ENCODE peak calls at places on chromosome 3, in six cellular contexts. One of them, this sample, is unnamed.

GRCh38 chr3:14286887-14287496 is 108.4 kb downstream of the LSM3 start:
- DNase-seq in H1: no peak
- DNase-seq in neuronal stem cell: no peak
- DNase-seq in IMR-90: no peak
- DNase-seq in H9: no peak
- DNase-seq in mesenchymal stem cell: no peak
- DNase-seq in this sample: no peak

GRCh38 chr3:134879991-134880390 is 84.9 kb downstream of the EPHB1 start:
- DNase-seq in H1: no peak
- DNase-seq in neuronal stem cell: no peak
- DNase-seq in IMR-90: no peak
- DNase-seq in H9: no peak
- DNase-seq in mesenchymal stem cell: no peak
- DNase-seq in this sample: no peak

GRCh38 chr3:185711255-185711870 is 113.5 kb downstream of the IGF2BP2 start:
- DNase-seq in H1: peak
- DNase-seq in neuronal stem cell: no peak
- DNase-seq in IMR-90: peak
- DNase-seq in H9: no peak
- DNase-seq in mesenchymal stem cell: peak
- DNase-seq in this sample: no peak

GRCh38 chr3:107604057-107604802 is 81.5 kb downstream of the BBX start:
- DNase-seq in H1: no peak
- DNase-seq in neuronal stem cell: no peak
- DNase-seq in IMR-90: peak
- DNase-seq in H9: no peak
- DNase-seq in mesenchymal stem cell: peak
- DNase-seq in this sample: no peak

GRCh38 chr3:17645074-17645698 is 97.2 kb downstream of the TBC1D5 start:
- DNase-seq in H1: no peak
- DNase-seq in neuronal stem cell: peak
- DNase-seq in IMR-90: peak
- DNase-seq in H9: no peak
- DNase-seq in mesenchymal stem cell: peak
- DNase-seq in this sample: peak

GRCh38 chr3:81602781-81603180 is 158.7 kb downstream of the GBE1 start:
- DNase-seq in H1: no peak
- DNase-seq in neuronal stem cell: no peak
- DNase-seq in IMR-90: peak
- DNase-seq in H9: no peak
- DNase-seq in mesenchymal stem cell: peak
- DNase-seq in this sample: peak

GRCh38 chr3:64761729-64762432 is 74.1 kb upstream of the ADAMTS9 start:
- DNase-seq in H1: no peak
- DNase-seq in neuronal stem cell: no peak
- DNase-seq in IMR-90: no peak
- DNase-seq in H9: no peak
- DNase-seq in mesenchymal stem cell: no peak
- DNase-seq in this sample: no peak

GRCh38 chr3:178949896-178950295 is 121.7 kb downstream of the ZMAT3 start:
- DNase-seq in H1: no peak
- DNase-seq in neuronal stem cell: no peak
- DNase-seq in IMR-90: no peak
- DNase-seq in H9: no peak
- DNase-seq in mesenchymal stem cell: peak
- DNase-seq in this sample: no peak

GRCh38 chr3:3196148-3196861 is 16.8 kb upstream of the CRBN start:
- DNase-seq in H1: peak
- DNase-seq in neuronal stem cell: no peak
- DNase-seq in IMR-90: no peak
- DNase-seq in H9: peak
- DNase-seq in mesenchymal stem cell: peak
- DNase-seq in this sample: peak

GRCh38 chr3:89841041-89841440 is 733.6 kb downstream of the EPHA3 start:
- DNase-seq in H1: no peak
- DNase-seq in neuronal stem cell: no peak
- DNase-seq in IMR-90: peak
- DNase-seq in H9: no peak
- DNase-seq in mesenchymal stem cell: no peak
- DNase-seq in this sample: no peak

GRCh38 chr3:54951405-54951804 is 23.5 kb upstream of the LRTM1 start:
- DNase-seq in H1: peak
- DNase-seq in neuronal stem cell: peak
- DNase-seq in IMR-90: peak
- DNase-seq in H9: peak
- DNase-seq in mesenchymal stem cell: peak
- DNase-seq in this sample: peak
- H2BK15ac ChIP-seq in H1: no peak
- H2BK15ac ChIP-seq in neuronal stem cell: no peak
- H2BK15ac ChIP-seq in IMR-90: peak
- H2BK15ac ChIP-seq in H9: no peak
- H2BK15ac ChIP-seq in mesenchymal stem cell: no peak
- H2BK15ac ChIP-seq in this sample: no peak

GRCh38 chr3:98763076-98763475 is at the start of gene ST3GAL6:
- DNase-seq in H1: no peak
- DNase-seq in neuronal stem cell: no peak
- DNase-seq in IMR-90: peak
- DNase-seq in H9: no peak
- DNase-seq in mesenchymal stem cell: peak
- DNase-seq in this sample: no peak

GRCh38 chr3:98766924-98767323 is 3.8 kb downstream of the ST3GAL6 start:
- DNase-seq in H1: no peak
- DNase-seq in neuronal stem cell: no peak
- DNase-seq in IMR-90: no peak
- DNase-seq in H9: no peak
- DNase-seq in mesenchymal stem cell: no peak
- DNase-seq in this sample: no peak

GRCh38 chr3:98763814-98764691 is 913 bp downstream of the ST3GAL6 start:
- DNase-seq in H1: no peak
- DNase-seq in neuronal stem cell: no peak
- DNase-seq in IMR-90: no peak
- DNase-seq in H9: no peak
- DNase-seq in mesenchymal stem cell: peak
- DNase-seq in this sample: no peak

GRCh38 chr3:98765721-98766120 is 2.6 kb downstream of the ST3GAL6 start:
- DNase-seq in H1: no peak
- DNase-seq in neuronal stem cell: no peak
- DNase-seq in IMR-90: no peak
- DNase-seq in H9: no peak
- DNase-seq in mesenchymal stem cell: no peak
- DNase-seq in this sample: no peak

DNA sequence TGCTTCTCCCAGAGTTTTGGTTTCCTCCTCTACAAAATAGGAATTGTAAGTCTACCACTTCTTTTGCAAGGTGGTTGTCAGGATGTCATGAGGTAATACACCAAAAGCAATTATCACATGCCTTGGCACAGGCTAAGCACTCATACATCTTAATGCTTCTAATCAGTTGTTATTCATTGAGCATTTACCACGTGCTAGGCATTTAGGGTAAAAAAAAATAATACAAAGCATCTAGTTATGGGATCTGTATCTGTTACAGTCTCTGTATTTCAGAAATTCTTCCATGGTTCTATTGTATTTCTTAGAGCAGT is 1.5 kb downstream of the ST3GAL6 start:
- DNase-seq in H1: no peak
- DNase-seq in neuronal stem cell: no peak
- DNase-seq in IMR-90: no peak
- DNase-seq in H9: no peak
- DNase-seq in mesenchymal stem cell: no peak
- DNase-seq in this sample: no peak
- H2BK15ac ChIP-seq in H1: no peak
- H2BK15ac ChIP-seq in neuronal stem cell: no peak
- H2BK15ac ChIP-seq in IMR-90: no peak
- H2BK15ac ChIP-seq in H9: no peak
- H2BK15ac ChIP-seq in mesenchymal stem cell: no peak
- H2BK15ac ChIP-seq in this sample: no peak

GRCh38 chr3:31436830-31437229 is 95.9 kb upstream of the STT3B start:
- DNase-seq in H1: no peak
- DNase-seq in neuronal stem cell: no peak
- DNase-seq in IMR-90: no peak
- DNase-seq in H9: no peak
- DNase-seq in mesenchymal stem cell: no peak
- DNase-seq in this sample: no peak

GRCh38 chr3:31432897-31433678 is 99.6 kb upstream of the STT3B start:
- DNase-seq in H1: no peak
- DNase-seq in neuronal stem cell: no peak
- DNase-seq in IMR-90: no peak
- DNase-seq in H9: no peak
- DNase-seq in mesenchymal stem cell: peak
- DNase-seq in this sample: no peak

GRCh38 chr3:31433679-31433992 is 99.1 kb upstream of the STT3B start:
- DNase-seq in H1: no peak
- DNase-seq in neuronal stem cell: no peak
- DNase-seq in IMR-90: no peak
- DNase-seq in H9: no peak
- DNase-seq in mesenchymal stem cell: no peak
- DNase-seq in this sample: no peak

GRCh38 chr3:31431322-31431721 is 101.4 kb upstream of the STT3B start:
- DNase-seq in H1: no peak
- DNase-seq in neuronal stem cell: no peak
- DNase-seq in IMR-90: no peak
- DNase-seq in H9: no peak
- DNase-seq in mesenchymal stem cell: no peak
- DNase-seq in this sample: no peak

DNA sequence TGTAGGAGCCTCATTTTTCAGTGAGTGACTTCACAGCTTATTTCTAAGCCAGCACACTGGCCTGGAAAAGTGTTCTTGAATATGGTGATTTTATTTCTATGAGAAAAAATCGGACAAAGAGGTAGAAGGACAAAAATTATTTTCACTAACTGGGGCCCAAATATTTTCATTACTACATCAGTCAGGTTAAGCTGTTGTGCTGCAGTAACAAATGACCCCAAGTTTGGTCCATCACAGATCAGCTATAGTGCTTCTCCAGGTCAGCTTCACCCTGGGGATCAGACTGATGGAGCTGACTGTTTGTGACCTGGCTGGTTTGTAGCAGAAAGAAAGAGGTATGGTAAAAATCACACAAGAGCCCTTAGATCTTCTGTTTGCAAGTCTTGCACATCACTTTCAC is 97.9 kb upstream of the STT3B start:
- DNase-seq in H1: no peak
- DNase-seq in neuronal stem cell: no peak
- DNase-seq in IMR-90: no peak
- DNase-seq in H9: no peak
- DNase-seq in mesenchymal stem cell: no peak
- DNase-seq in this sample: no peak
- H2BK15ac ChIP-seq in H1: no peak
- H2BK15ac ChIP-seq in neuronal stem cell: no peak
- H2BK15ac ChIP-seq in IMR-90: no peak
- H2BK15ac ChIP-seq in H9: no peak
- H2BK15ac ChIP-seq in mesenchymal stem cell: no peak
- H2BK15ac ChIP-seq in this sample: no peak

GRCh38 chr3:194367992-194368841 is 1.3 kb downstream of the LRRC15 start:
- DNase-seq in H1: no peak
- DNase-seq in neuronal stem cell: no peak
- DNase-seq in IMR-90: peak
- DNase-seq in H9: no peak
- DNase-seq in mesenchymal stem cell: peak
- DNase-seq in this sample: no peak

GRCh38 chr3:194370753-194371152 is 1.2 kb upstream of the LRRC15 start:
- DNase-seq in H1: no peak
- DNase-seq in neuronal stem cell: no peak
- DNase-seq in IMR-90: no peak
- DNase-seq in H9: no peak
- DNase-seq in mesenchymal stem cell: no peak
- DNase-seq in this sample: no peak

GRCh38 chr3:194368918-194369317 is 625 bp downstream of the LRRC15 start:
- DNase-seq in H1: no peak
- DNase-seq in neuronal stem cell: no peak
- DNase-seq in IMR-90: no peak
- DNase-seq in H9: no peak
- DNase-seq in mesenchymal stem cell: no peak
- DNase-seq in this sample: no peak

GRCh38 chr3:194373028-194373427 is 3.5 kb upstream of the LRRC15 start:
- DNase-seq in H1: no peak
- DNase-seq in neuronal stem cell: no peak
- DNase-seq in IMR-90: no peak
- DNase-seq in H9: no peak
- DNase-seq in mesenchymal stem cell: no peak
- DNase-seq in this sample: no peak

GRCh38 chr3:194369522-194370279 is at the start of gene LRRC15:
- DNase-seq in H1: no peak
- DNase-seq in neuronal stem cell: peak
- DNase-seq in IMR-90: peak
- DNase-seq in H9: peak
- DNase-seq in mesenchymal stem cell: peak
- DNase-seq in this sample: peak
- H2BK15ac ChIP-seq in H1: peak
- H2BK15ac ChIP-seq in neuronal stem cell: peak
- H2BK15ac ChIP-seq in IMR-90: peak
- H2BK15ac ChIP-seq in H9: no peak
- H2BK15ac ChIP-seq in mesenchymal stem cell: no peak
- H2BK15ac ChIP-seq in this sample: no peak

GRCh38 chr3:15611018-15611417 is 9.5 kb downstream of the BTD start:
- DNase-seq in H1: no peak
- DNase-seq in neuronal stem cell: no peak
- DNase-seq in IMR-90: no peak
- DNase-seq in H9: no peak
- DNase-seq in mesenchymal stem cell: no peak
- DNase-seq in this sample: no peak
- H2BK15ac ChIP-seq in H1: no peak
- H2BK15ac ChIP-seq in neuronal stem cell: no peak
- H2BK15ac ChIP-seq in IMR-90: no peak
- H2BK15ac ChIP-seq in H9: no peak
- H2BK15ac ChIP-seq in mesenchymal stem cell: no peak
- H2BK15ac ChIP-seq in this sample: no peak

GRCh38 chr3:160562952-160563351 is 2.4 kb downstream of the KPNA4 start:
- DNase-seq in H1: no peak
- DNase-seq in neuronal stem cell: no peak
- DNase-seq in IMR-90: no peak
- DNase-seq in H9: no peak
- DNase-seq in mesenchymal stem cell: no peak
- DNase-seq in this sample: no peak
- H2BK15ac ChIP-seq in H1: no peak
- H2BK15ac ChIP-seq in neuronal stem cell: no peak
- H2BK15ac ChIP-seq in IMR-90: no peak
- H2BK15ac ChIP-seq in H9: no peak
- H2BK15ac ChIP-seq in mesenchymal stem cell: no peak
- H2BK15ac ChIP-seq in this sample: no peak

GRCh38 chr3:127477396-127477795 is 113.1 kb downstream of the TPRA1 start:
- DNase-seq in H1: no peak
- DNase-seq in neuronal stem cell: no peak
- DNase-seq in IMR-90: no peak
- DNase-seq in H9: no peak
- DNase-seq in mesenchymal stem cell: no peak
- DNase-seq in this sample: no peak
- H2BK15ac ChIP-seq in H1: no peak
- H2BK15ac ChIP-seq in neuronal stem cell: no peak
- H2BK15ac ChIP-seq in IMR-90: no peak
- H2BK15ac ChIP-seq in H9: no peak
- H2BK15ac ChIP-seq in mesenchymal stem cell: no peak
- H2BK15ac ChIP-seq in this sample: no peak

DNA sequence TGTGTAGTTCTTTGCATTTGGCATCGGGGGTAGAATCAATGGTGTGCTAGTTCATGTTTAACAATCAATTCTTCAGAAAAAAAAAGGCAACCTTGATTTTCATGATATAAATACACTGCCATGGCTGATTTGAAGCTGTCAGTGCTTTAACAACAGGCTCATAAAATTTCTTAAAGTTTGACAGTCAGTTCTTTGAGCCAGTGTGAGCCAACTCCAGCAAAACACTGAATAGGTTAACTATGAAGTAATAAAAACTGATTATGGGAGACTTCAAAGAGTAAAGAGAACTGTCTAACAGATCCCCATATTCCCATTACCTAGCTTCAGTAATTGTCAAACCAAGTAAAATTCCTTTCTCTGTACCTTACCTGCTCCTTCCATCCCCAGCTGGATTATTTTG is 241.7 kb upstream of the SUCLG2 start:
- DNase-seq in H1: no peak
- DNase-seq in neuronal stem cell: no peak
- DNase-seq in IMR-90: no peak
- DNase-seq in H9: no peak
- DNase-seq in mesenchymal stem cell: no peak
- DNase-seq in this sample: no peak
- H2BK15ac ChIP-seq in H1: no peak
- H2BK15ac ChIP-seq in neuronal stem cell: no peak
- H2BK15ac ChIP-seq in IMR-90: no peak
- H2BK15ac ChIP-seq in H9: no peak
- H2BK15ac ChIP-seq in mesenchymal stem cell: no peak
- H2BK15ac ChIP-seq in this sample: no peak